ENCODE peak calls at places on chromosomes 1 and 21, in seven cellular contexts. One of them, this sample, is unnamed.

GRCh38 chr1:102191723-102192122 is 195.0 kb upstream of the OLFM3 start:
- DNase-seq in mesothelial cell of epicardium: no peak
- DNase-seq in pancreas: peak; percentile 23
- DNase-seq in heart right ventricle: no peak
- DNase-seq in CD8-positive, alpha-beta T cell: no peak
- DNase-seq in spleen: no peak
- DNase-seq in body of pancreas: peak; percentile 51
- DNase-seq in this sample: no peak

GRCh38 chr1:181485276-181486097 is 2.2 kb downstream of the CACNA1E start:
- DNase-seq in body of pancreas: peak; percentile 7
- DNase-seq in heart right ventricle: peak; percentile 23
- DNase-seq in spleen: peak; percentile 85
- DNase-seq in CD8-positive, alpha-beta T cell: no peak
- DNase-seq in mesothelial cell of epicardium: no peak
- DNase-seq in pancreas: no peak
- DNase-seq in this sample: no peak

GRCh38 chr1:28512058-28512611 is 6.3 kb downstream of the RCC1 start:
- DNase-seq in body of pancreas: no peak
- DNase-seq in mesothelial cell of epicardium: no peak
- DNase-seq in pancreas: no peak
- DNase-seq in spleen: no peak
- DNase-seq in heart right ventricle: no peak
- DNase-seq in CD8-positive, alpha-beta T cell: no peak
- DNase-seq in this sample: no peak

GRCh38 chr1:46197551-46198025 is 646 bp downstream of the POMGNT1 start:
- DNase-seq in spleen: no peak
- DNase-seq in mesothelial cell of epicardium: no peak
- DNase-seq in pancreas: no peak
- DNase-seq in CD8-positive, alpha-beta T cell: no peak
- DNase-seq in body of pancreas: no peak
- DNase-seq in heart right ventricle: no peak
- DNase-seq in this sample: no peak

GRCh38 chr1:183227963-183228649 is 42.0 kb downstream of the LAMC2 start:
- DNase-seq in pancreas: no peak
- DNase-seq in body of pancreas: peak; percentile 36
- DNase-seq in CD8-positive, alpha-beta T cell: no peak
- DNase-seq in mesothelial cell of epicardium: no peak
- DNase-seq in heart right ventricle: peak; percentile 45
- DNase-seq in spleen: no peak
- DNase-seq in this sample: no peak

GRCh38 chr1:43548285-43549271 is 17.9 kb downstream of the PTPRF start:
- DNase-seq in body of pancreas: peak; percentile 86
- DNase-seq in mesothelial cell of epicardium: no peak
- DNase-seq in CD8-positive, alpha-beta T cell: no peak
- DNase-seq in spleen: no peak
- DNase-seq in heart right ventricle: no peak
- DNase-seq in pancreas: peak; percentile 72
- DNase-seq in this sample: peak; percentile 44

GRCh38 chr1:157944666-157945280 is 48.7 kb upstream of the KIRREL1 start:
- DNase-seq in spleen: no peak
- DNase-seq in mesothelial cell of epicardium: no peak
- DNase-seq in CD8-positive, alpha-beta T cell: no peak
- DNase-seq in body of pancreas: no peak
- DNase-seq in pancreas: no peak
- DNase-seq in heart right ventricle: no peak
- DNase-seq in this sample: no peak

GRCh38 chr1:21165632-21166031 is 11.1 kb downstream of the EIF4G3 start:
- DNase-seq in heart right ventricle: no peak
- DNase-seq in body of pancreas: no peak
- DNase-seq in CD8-positive, alpha-beta T cell: no peak
- DNase-seq in pancreas: no peak
- DNase-seq in spleen: no peak
- DNase-seq in mesothelial cell of epicardium: no peak
- DNase-seq in this sample: no peak

GRCh38 chr1:44559361-44559760 is 114.9 kb downstream of the TMEM53 start:
- DNase-seq in spleen: no peak
- DNase-seq in pancreas: no peak
- DNase-seq in CD8-positive, alpha-beta T cell: no peak
- DNase-seq in heart right ventricle: no peak
- DNase-seq in body of pancreas: no peak
- DNase-seq in mesothelial cell of epicardium: no peak
- DNase-seq in this sample: no peak

GRCh38 chr1:15525043-15525958 is 1.3 kb upstream of the CASP9 start:
- DNase-seq in CD8-positive, alpha-beta T cell: no peak
- DNase-seq in body of pancreas: peak; percentile 100
- DNase-seq in spleen: no peak
- DNase-seq in heart right ventricle: no peak
- DNase-seq in mesothelial cell of epicardium: no peak
- DNase-seq in pancreas: peak; percentile 99
- DNase-seq in this sample: no peak

GRCh38 chr1:201791051-201791774 is 37.7 kb upstream of the IPO9 start:
- DNase-seq in mesothelial cell of epicardium: no peak
- DNase-seq in pancreas: no peak
- DNase-seq in body of pancreas: peak; percentile 23
- DNase-seq in heart right ventricle: no peak
- DNase-seq in CD8-positive, alpha-beta T cell: no peak
- DNase-seq in spleen: no peak
- DNase-seq in this sample: no peak

GRCh38 chr1:10640079-10640578 is 156.3 kb downstream of the CASZ1 start:
- DNase-seq in heart right ventricle: peak; percentile 70
- DNase-seq in spleen: no peak
- DNase-seq in body of pancreas: no peak
- DNase-seq in mesothelial cell of epicardium: no peak
- DNase-seq in CD8-positive, alpha-beta T cell: no peak
- DNase-seq in pancreas: no peak
- DNase-seq in this sample: no peak

GRCh38 chr1:159889821-159890252 is 10.1 kb downstream of the CFAP45 start:
- DNase-seq in mesothelial cell of epicardium: no peak
- DNase-seq in spleen: no peak
- DNase-seq in pancreas: no peak
- DNase-seq in CD8-positive, alpha-beta T cell: no peak
- DNase-seq in body of pancreas: peak; percentile 51
- DNase-seq in heart right ventricle: no peak
- DNase-seq in this sample: no peak

GRCh38 chr1:159891275-159892157 is 8.4 kb downstream of the CFAP45 start:
- DNase-seq in heart right ventricle: peak; percentile 82
- DNase-seq in pancreas: peak; percentile 77
- DNase-seq in CD8-positive, alpha-beta T cell: peak; percentile 63
- DNase-seq in body of pancreas: peak; percentile 89
- DNase-seq in mesothelial cell of epicardium: peak; percentile 46
- DNase-seq in spleen: peak; percentile 94
- DNase-seq in this sample: peak; percentile 80

GRCh38 chr1:159896086-159896930 is 3.7 kb downstream of the CFAP45 start:
- DNase-seq in pancreas: no peak
- DNase-seq in body of pancreas: peak; percentile 36
- DNase-seq in heart right ventricle: no peak
- DNase-seq in spleen: no peak
- DNase-seq in CD8-positive, alpha-beta T cell: no peak
- DNase-seq in mesothelial cell of epicardium: no peak
- DNase-seq in this sample: no peak

GRCh38 chr1:159889202-159889601 is 10.8 kb downstream of the CFAP45 start:
- DNase-seq in body of pancreas: no peak
- DNase-seq in pancreas: no peak
- DNase-seq in heart right ventricle: no peak
- DNase-seq in CD8-positive, alpha-beta T cell: no peak
- DNase-seq in spleen: no peak
- DNase-seq in mesothelial cell of epicardium: no peak
- DNase-seq in this sample: no peak

GRCh38 chr1:159892944-159893343 is 7.0 kb downstream of the CFAP45 start:
- DNase-seq in mesothelial cell of epicardium: no peak
- DNase-seq in CD8-positive, alpha-beta T cell: no peak
- DNase-seq in body of pancreas: no peak
- DNase-seq in heart right ventricle: no peak
- DNase-seq in spleen: no peak
- DNase-seq in pancreas: no peak
- DNase-seq in this sample: no peak
- TF ChIP-seq CTCF in mesothelial cell of epicardium: no peak
- TF ChIP-seq CTCF in CD8-positive, alpha-beta T cell: no peak
- TF ChIP-seq CTCF in body of pancreas: no peak
- TF ChIP-seq CTCF in heart right ventricle: no peak
- TF ChIP-seq CTCF in spleen: peak; percentile 5
- TF ChIP-seq CTCF in pancreas: no peak
- TF ChIP-seq CTCF in this sample: no peak

DNA sequence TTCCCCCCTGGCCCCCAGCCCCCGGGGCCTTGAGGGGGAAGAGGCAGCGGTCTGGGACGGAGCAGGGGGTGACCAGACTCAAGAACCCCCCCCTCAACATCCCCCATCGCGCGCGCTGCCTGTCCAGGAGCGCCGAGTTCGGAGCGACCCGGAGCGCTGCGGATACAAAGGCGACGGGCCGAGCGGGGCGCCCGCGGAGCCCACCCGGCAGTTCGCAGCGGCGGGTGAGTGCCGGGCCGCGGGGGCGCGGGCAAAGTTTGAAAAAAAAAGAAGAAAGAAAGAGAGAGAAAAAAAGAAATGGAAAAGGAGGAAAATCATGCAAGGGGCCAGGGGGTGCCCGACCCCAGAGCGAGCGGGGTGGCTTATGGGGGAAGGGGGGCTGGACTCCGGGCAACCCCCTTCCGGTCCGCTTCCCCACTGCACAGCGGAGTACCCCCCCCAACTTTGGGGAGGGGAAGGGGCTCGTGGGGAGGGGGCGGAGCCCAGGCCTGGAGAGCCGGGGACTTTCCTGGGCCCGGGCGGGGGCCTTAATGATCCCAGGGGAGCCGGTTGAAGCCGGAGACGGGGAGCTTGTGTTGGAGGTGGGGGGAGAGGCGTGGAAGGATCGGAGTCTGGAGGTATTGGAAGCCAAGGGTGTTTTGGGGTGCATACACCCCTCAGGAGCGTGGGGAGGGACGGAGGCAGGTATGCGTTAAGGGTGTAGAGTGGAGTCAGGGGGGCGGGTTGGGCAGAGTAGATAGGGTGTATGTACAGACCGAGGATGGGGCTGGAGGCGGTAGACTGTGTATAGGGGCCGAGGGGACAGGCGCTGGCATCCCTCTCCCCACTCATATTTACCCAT is 502 bp downstream of the VANGL2 start:
- DNase-seq in heart right ventricle: peak; percentile 19
- DNase-seq in CD8-positive, alpha-beta T cell: no peak
- DNase-seq in body of pancreas: peak; percentile 13
- DNase-seq in mesothelial cell of epicardium: peak; percentile 53
- DNase-seq in spleen: no peak
- DNase-seq in pancreas: peak; percentile 31
- DNase-seq in this sample: peak; percentile 31
- TF ChIP-seq CTCF in heart right ventricle: no peak
- TF ChIP-seq CTCF in CD8-positive, alpha-beta T cell: no peak
- TF ChIP-seq CTCF in body of pancreas: no peak
- TF ChIP-seq CTCF in mesothelial cell of epicardium: no peak
- TF ChIP-seq CTCF in spleen: no peak
- TF ChIP-seq CTCF in pancreas: no peak
- TF ChIP-seq CTCF in this sample: no peak

GRCh38 chr1:220747426-220748090 is 564 bp upstream of the MTARC2 start:
- DNase-seq in mesothelial cell of epicardium: no peak
- DNase-seq in spleen: no peak
- DNase-seq in body of pancreas: no peak
- DNase-seq in heart right ventricle: no peak
- DNase-seq in pancreas: no peak
- DNase-seq in CD8-positive, alpha-beta T cell: no peak
- DNase-seq in this sample: no peak
- TF ChIP-seq CTCF in mesothelial cell of epicardium: no peak
- TF ChIP-seq CTCF in spleen: no peak
- TF ChIP-seq CTCF in body of pancreas: no peak
- TF ChIP-seq CTCF in heart right ventricle: no peak
- TF ChIP-seq CTCF in pancreas: no peak
- TF ChIP-seq CTCF in CD8-positive, alpha-beta T cell: no peak
- TF ChIP-seq CTCF in this sample: no peak

DNA sequence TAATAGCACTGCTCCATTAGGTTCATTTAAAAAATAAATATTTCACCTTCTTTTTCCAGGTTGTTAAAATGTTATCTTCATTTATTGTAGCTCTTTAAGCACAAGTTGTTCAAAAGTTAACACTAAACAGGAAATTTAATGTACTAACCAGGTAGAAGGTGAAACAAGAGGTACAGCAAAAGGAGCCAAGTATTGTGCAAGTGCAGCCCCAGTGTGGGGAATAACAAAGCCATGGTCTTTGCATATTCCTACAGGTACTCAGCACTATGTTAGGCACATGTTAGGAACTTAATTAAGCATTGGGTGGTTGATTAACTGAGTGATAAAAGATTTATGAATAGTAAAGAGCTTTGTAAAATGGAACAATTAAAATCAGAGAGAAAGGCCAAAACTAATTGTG is 185.9 kb downstream of the SLC44A5 start:
- DNase-seq in pancreas: no peak
- DNase-seq in body of pancreas: peak; percentile 19
- DNase-seq in CD8-positive, alpha-beta T cell: no peak
- DNase-seq in spleen: no peak
- DNase-seq in heart right ventricle: no peak
- DNase-seq in mesothelial cell of epicardium: no peak
- DNase-seq in this sample: no peak
- TF ChIP-seq CTCF in pancreas: no peak
- TF ChIP-seq CTCF in body of pancreas: no peak
- TF ChIP-seq CTCF in CD8-positive, alpha-beta T cell: no peak
- TF ChIP-seq CTCF in spleen: no peak
- TF ChIP-seq CTCF in heart right ventricle: no peak
- TF ChIP-seq CTCF in mesothelial cell of epicardium: no peak
- TF ChIP-seq CTCF in this sample: no peak

GRCh38 chr21:29164330-29164942 is 34.0 kb downstream of the MAP3K7CL start:
- DNase-seq in body of pancreas: peak; percentile 45
- DNase-seq in mesothelial cell of epicardium: no peak
- DNase-seq in pancreas: no peak
- DNase-seq in CD8-positive, alpha-beta T cell: no peak
- DNase-seq in heart right ventricle: no peak
- DNase-seq in spleen: no peak
- DNase-seq in this sample: no peak
- TF ChIP-seq CTCF in body of pancreas: peak; percentile 55
- TF ChIP-seq CTCF in mesothelial cell of epicardium: no peak
- TF ChIP-seq CTCF in pancreas: peak; percentile 61
- TF ChIP-seq CTCF in CD8-positive, alpha-beta T cell: no peak
- TF ChIP-seq CTCF in heart right ventricle: peak; percentile 80
- TF ChIP-seq CTCF in spleen: peak; percentile 60
- TF ChIP-seq CTCF in this sample: peak; percentile 77

GRCh38 chr1:53182111-53182593 is 14.5 kb upstream of the CPT2 start:
- DNase-seq in CD8-positive, alpha-beta T cell: peak; percentile 68
- DNase-seq in body of pancreas: peak; percentile 83
- DNase-seq in mesothelial cell of epicardium: peak; percentile 71
- DNase-seq in heart right ventricle: peak; percentile 79
- DNase-seq in pancreas: peak; percentile 60
- DNase-seq in spleen: peak; percentile 92
- DNase-seq in this sample: peak; percentile 68
- TF ChIP-seq CTCF in CD8-positive, alpha-beta T cell: peak; percentile 99
- TF ChIP-seq CTCF in body of pancreas: peak; percentile 96
- TF ChIP-seq CTCF in mesothelial cell of epicardium: peak; percentile 96
- TF ChIP-seq CTCF in heart right ventricle: peak; percentile 88
- TF ChIP-seq CTCF in pancreas: peak; percentile 83
- TF ChIP-seq CTCF in spleen: peak; percentile 73
- TF ChIP-seq CTCF in this sample: peak; percentile 80

DNA sequence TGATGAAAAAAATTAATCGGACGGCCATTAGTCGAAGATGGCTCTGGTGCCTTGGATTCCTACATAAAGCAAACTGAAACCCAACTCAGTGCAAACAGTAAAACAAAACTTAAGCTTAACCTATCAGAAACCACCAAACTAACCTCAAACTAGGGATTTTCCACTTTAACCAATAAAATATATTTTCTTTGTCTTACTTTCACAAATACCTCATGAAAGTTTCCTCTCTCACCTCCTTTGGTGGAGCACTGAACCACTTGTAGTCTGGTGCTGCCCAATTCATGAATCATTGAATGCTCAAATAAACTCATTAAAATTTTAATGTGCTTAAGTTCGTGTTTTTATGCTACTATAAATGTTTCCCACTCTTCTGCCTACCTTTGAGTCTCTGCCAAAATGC is 7.0 kb downstream of the ADORA3 start:
- DNase-seq in pancreas: no peak
- DNase-seq in CD8-positive, alpha-beta T cell: no peak
- DNase-seq in heart right ventricle: no peak
- DNase-seq in mesothelial cell of epicardium: no peak
- DNase-seq in body of pancreas: no peak
- DNase-seq in spleen: no peak
- DNase-seq in this sample: no peak
- TF ChIP-seq CTCF in pancreas: no peak
- TF ChIP-seq CTCF in CD8-positive, alpha-beta T cell: no peak
- TF ChIP-seq CTCF in heart right ventricle: no peak
- TF ChIP-seq CTCF in mesothelial cell of epicardium: no peak
- TF ChIP-seq CTCF in body of pancreas: no peak
- TF ChIP-seq CTCF in spleen: no peak
- TF ChIP-seq CTCF in this sample: no peak

This sample was measured in prostate gland.